ENCODE peak calls at places on chromosomes 2 and 18, in eight cellular contexts. T is SK-N-SH; Y is tibial artery; I is CD4-positive, alpha-beta T cell; K is prostate gland; D is colonic mucosa; G is heart left ventricle; V is uterus. Q is an unnamed sample. For H3K27me3, the result is how much of the 10 kb centered on the place peaks cover.

GRCh38 chr18:15005313-15006130 is 257.6 kb downstream of the ANKRD30B start:
- DNase-seq in T (peak), Y (no peak), I (no peak), K (no peak), D (no peak), G (no peak), V (no peak), Q (no peak)

GRCh38 chr18:55833543-55833942 is 245.6 kb upstream of the TCF4 start:
- DNase-seq in T (no peak), Y (peak), I (no peak), K (no peak), D (no peak), G (no peak), V (no peak), Q (peak)

GRCh38 chr2:168037772-168038171 is 209.6 kb downstream of the STK39 start:
- DNase-seq in T (no peak), Y (no peak), I (no peak), K (no peak), D (no peak), G (no peak), V (no peak), Q (no peak)

GRCh38 chr2:74515271-74516069 is 1.2 kb downstream of the TLX2 start:
- DNase-seq in T (peak), Y (no peak), I (no peak), K (no peak), D (no peak), G (no peak), V (no peak), Q (no peak)

GRCh38 chr18:3250237-3251107 is 2.9 kb downstream of the MYL12A start:
- DNase-seq in T (no peak), Y (no peak), I (no peak), K (no peak), D (peak), G (no peak), V (no peak), Q (no peak)

GRCh38 chr2:215772003-215772402 is 241.3 kb downstream of the MREG start:
- DNase-seq in T (no peak), Y (no peak), I (no peak), K (no peak), D (peak), G (no peak), V (no peak), Q (no peak)

GRCh38 chr2:152723918-152724317 is 5.5 kb downstream of the ARL6IP6 start:
- DNase-seq in T (no peak), Y (no peak), I (no peak), K (no peak), D (no peak), G (no peak), V (no peak), Q (no peak)

GRCh38 chr18:35080058-35080457 is 38.8 kb downstream of the MAPRE2 start:
- DNase-seq in T (no peak), Y (no peak), I (no peak), K (no peak), D (no peak), G (no peak), V (no peak), Q (no peak)

GRCh38 chr2:146818122-146818521 is 1026.7 kb upstream of the ACVR2A start:
- DNase-seq in T (no peak), Y (no peak), I (no peak), K (no peak), D (no peak), G (no peak), V (no peak), Q (no peak)

GRCh38 chr18:22678486-22678885 is 254.6 kb upstream of the RBBP8 start:
- DNase-seq in T (no peak), Y (no peak), I (no peak), K (no peak), D (no peak), G (no peak), V (no peak), Q (no peak)

GRCh38 chr2:196277002-196277401 is 105.6 kb upstream of the STK17B start:
- DNase-seq in T (no peak), Y (no peak), I (no peak), K (no peak), D (no peak), G (no peak), V (no peak), Q (no peak)

GRCh38 chr2:232504438-232504837 is 15.8 kb upstream of the PRSS56 start:
- DNase-seq in T (no peak), Y (no peak), I (no peak), K (no peak), D (no peak), G (no peak), V (no peak), Q (no peak)

GRCh38 chr2:72782520-72782919 is 43.3 kb downstream of the EXOC6B start:
- DNase-seq in T (no peak), Y (no peak), I (no peak), K (no peak), D (no peak), G (no peak), V (no peak), Q (no peak)

GRCh38 chr18:55179460-55180195 is 220.4 kb upstream of the CCDC68 start:
- DNase-seq in T (no peak), Y (no peak), I (no peak), K (no peak), D (no peak), G (no peak), V (no peak), Q (no peak)

GRCh38 chr2:10356459-10356851 is 53.8 kb downstream of the HPCAL1 start:
- DNase-seq in T (no peak), Y (no peak), I (no peak), K (no peak), D (no peak), G (no peak), V (no peak), Q (peak)

GRCh38 chr2:171320208-171320621 is 113.6 kb downstream of the METTL8 start:
- DNase-seq in T (no peak), Y (no peak), I (no peak), K (no peak), D (no peak), G (no peak), V (no peak), Q (no peak)

GRCh38 chr2:163573652-163574051 is 162.2 kb downstream of the FIGN start:
- DNase-seq in T (no peak), Y (no peak), I (no peak), K (no peak), D (no peak), G (no peak), V (no peak), Q (peak)

GRCh38 chr2:38352336-38352735 is 24.7 kb downstream of the ATL2 start:
- DNase-seq in T (no peak), Y (no peak), I (no peak), K (no peak), D (no peak), G (no peak), V (no peak), Q (no peak)

GRCh38 chr2:197700960-197701359 is 4.2 kb upstream of the MARS2 start:
- DNase-seq in T (no peak), Y (no peak), I (no peak), K (no peak), D (no peak), G (no peak), V (no peak), Q (no peak)

GRCh38 chr2:176555112-176555511 is 285.9 kb downstream of the MTX2 start:
- DNase-seq in T (no peak), Y (no peak), I (no peak), K (no peak), D (no peak), G (no peak), V (no peak), Q (no peak)

GRCh38 chr2:73068147-73068546 is 3.4 kb downstream of the SFXN5 start:
- DNase-seq in T (no peak), Y (no peak), I (no peak), K (no peak), D (no peak), G (no peak), V (no peak), Q (no peak)

GRCh38 chr2:226366920-226367319 is 432.7 kb downstream of the IRS1 start:
- DNase-seq in T (no peak), Y (no peak), I (no peak), K (no peak), D (no peak), G (no peak), V (no peak), Q (no peak)

GRCh38 chr18:79941473-79942119 is 9.9 kb downstream of the SLC66A2 start:
- DNase-seq in T (no peak), Y (no peak), I (no peak), K (no peak), D (peak), G (no peak), V (no peak), Q (no peak)

GRCh38 chr2:177429688-177430325 is 37.2 kb downstream of the AGPS start:
- DNase-seq in T (no peak), Y (no peak), I (no peak), K (no peak), D (no peak), G (no peak), V (no peak), Q (no peak)

GRCh38 chr2:100407600-100407999 is 9.9 kb downstream of the CHST10 start:
- DNase-seq in T (no peak), Y (no peak), I (no peak), K (no peak), D (no peak), G (no peak), V (no peak), Q (no peak)

GRCh38 chr2:233041722-233042323 is 9.4 kb downstream of the NEU2 start:
- DNase-seq in T (no peak), Y (no peak), I (no peak), K (no peak), D (no peak), G (no peak), V (no peak), Q (no peak)

GRCh38 chr2:152600698-152601097 is 116.6 kb downstream of the PRPF40A start:
- DNase-seq in T (no peak), Y (no peak), I (no peak), K (no peak), D (no peak), G (no peak), V (no peak), Q (peak)

GRCh38 chr2:202135111-202135874 is 62.2 kb downstream of the KIAA2012 start:
- DNase-seq in T (no peak), Y (peak), I (no peak), K (no peak), D (peak), G (peak), V (peak), Q (no peak)

GRCh38 chr2:207282916-207283315 is 117.2 kb upstream of the KLF7 start:
- DNase-seq in T (no peak), Y (no peak), I (no peak), K (no peak), D (no peak), G (no peak), V (no peak), Q (no peak)

GRCh38 chr2:203708846-203709815 is 2.7 kb downstream of the CD28 start:
- DNase-seq in T (no peak), Y (no peak), I (no peak), K (no peak), D (no peak), G (no peak), V (no peak), Q (no peak)

GRCh38 chr2:186554850-186555785 is 34.7 kb upstream of the ITGAV start:
- DNase-seq in T (no peak), Y (no peak), I (no peak), K (no peak), D (no peak), G (no peak), V (no peak), Q (no peak)

GRCh38 chr2:233409286-233409991 is 55.1 kb downstream of the DGKD start:
- DNase-seq in T (no peak), Y (peak), I (no peak), K (no peak), D (peak), G (no peak), V (no peak), Q (no peak)

GRCh38 chr2:197786010-197786877 is 1.1 kb upstream of the BOLL start:
- DNase-seq in T (peak), Y (no peak), I (peak), K (no peak), D (peak), G (peak), V (no peak), Q (no peak)

DNA sequence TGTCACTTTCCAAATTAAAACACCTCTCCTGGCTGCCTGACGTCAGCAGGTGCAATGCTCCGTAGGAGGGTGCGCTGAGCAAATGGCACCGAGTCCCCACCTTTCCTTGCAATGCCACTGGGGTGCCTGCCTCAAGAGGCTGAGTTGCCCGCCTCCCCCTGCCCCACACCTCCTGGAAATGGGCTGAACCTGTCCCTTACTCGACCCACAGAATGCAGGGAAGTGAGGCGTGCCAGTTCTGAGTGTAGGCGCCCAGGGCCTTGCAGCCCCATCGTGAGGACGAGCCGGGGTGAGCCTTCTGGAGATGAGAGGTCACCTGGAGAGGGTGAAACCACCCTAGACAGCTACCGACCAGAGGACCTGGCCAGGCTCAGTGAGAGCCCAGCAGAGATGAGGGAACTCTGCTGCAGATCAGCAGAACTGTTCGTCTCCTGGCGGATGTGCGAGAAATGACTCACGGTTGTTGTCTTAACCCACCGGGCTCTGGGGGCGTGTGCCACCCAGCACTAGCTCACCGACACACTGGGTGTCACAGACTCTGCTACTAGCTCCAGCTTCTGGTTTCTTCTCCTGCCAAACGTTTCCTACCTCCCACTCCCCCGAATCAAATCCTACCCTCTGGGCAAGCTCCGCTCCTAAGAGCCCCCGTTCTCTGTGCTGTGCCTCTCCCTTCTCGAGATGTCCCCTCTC is 168.7 kb upstream of the HDAC4 start:
- DNase-seq in T (no peak), Y (no peak), I (no peak), K (no peak), D (no peak), G (no peak), V (no peak), Q (no peak)
- H3K27me3 ChIP-seq in T (under half), Y (under half), I (under half), K (under half), D (under half), G (under half), V (under half), Q (half or more)

GRCh38 chr2:127681976-127682857 is 6.9 kb upstream of the LIMS2 start:
- DNase-seq in T (peak), Y (no peak), I (no peak), K (no peak), D (no peak), G (no peak), V (no peak), Q (no peak)
- H3K27ac ChIP-seq in T (no peak), Y (peak), I (no peak), K (no peak), D (no peak), G (peak), V (peak), Q (no peak)

GRCh38 chr2:27008678-27009077 is 24.1 kb upstream of the TMEM214 start:
- DNase-seq in T (no peak), Y (no peak), I (no peak), K (no peak), D (no peak), G (no peak), V (no peak), Q (no peak)

GRCh38 chr2:27009083-27009482 is 23.7 kb upstream of the TMEM214 start:
- DNase-seq in T (no peak), Y (no peak), I (no peak), K (no peak), D (no peak), G (no peak), V (no peak), Q (no peak)

GRCh38 chr2:27009716-27010115 is 23.0 kb upstream of the TMEM214 start:
- DNase-seq in T (no peak), Y (no peak), I (no peak), K (no peak), D (no peak), G (no peak), V (no peak), Q (no peak)

GRCh38 chr2:27006602-27007415 is 26.0 kb upstream of the TMEM214 start:
- DNase-seq in T (no peak), Y (no peak), I (no peak), K (no peak), D (no peak), G (no peak), V (no peak), Q (no peak)

GRCh38 chr2:27007416-27008374 is 25.1 kb upstream of the TMEM214 start:
- DNase-seq in T (no peak), Y (no peak), I (no peak), K (no peak), D (no peak), G (no peak), V (no peak), Q (no peak)
- H3K27me3 ChIP-seq in T (under half), Y (under half), I (under half), K (under half), D (under half), G (under half), V (under half), Q (under half)

GRCh38 chr2:231207734-231208133 is 9.3 kb downstream of the ARMC9 start:
- DNase-seq in T (no peak), Y (no peak), I (no peak), K (no peak), D (no peak), G (no peak), V (no peak), Q (no peak)
- H3K27ac ChIP-seq in T (no peak), Y (no peak), I (no peak), K (no peak), D (no peak), G (no peak), V (no peak), Q (no peak)

GRCh38 chr18:75344615-75345014 is 82.9 kb downstream of the SMIM21 start:
- DNase-seq in T (no peak), Y (no peak), I (no peak), K (no peak), D (no peak), G (no peak), V (no peak), Q (no peak)
- H3K27me3 ChIP-seq in T (under half), Y (under half), I (under half), K (under half), D (under half), G (under half), V (under half), Q (half or more)